ENCODE peak calls at places on chromosomes 11 and 22, in five cellular contexts. One of them, this sample, is unnamed.

GRCh38 chr11:79412761-79413160 is 28.1 kb downstream of the TENM4 start:
- DNase-seq in fibroblast of lung: no peak
- DNase-seq in left ventricle myocardium inferior: no peak
- DNase-seq in AG09319: no peak
- DNase-seq in A549: no peak
- DNase-seq in this sample: no peak

GRCh38 chr22:42792909-42793847 is 63.9 kb downstream of the ARFGAP3 start:
- DNase-seq in A549: no peak
- DNase-seq in fibroblast of lung: no peak
- DNase-seq in left ventricle myocardium inferior: peak; percentile 64
- DNase-seq in AG09319: no peak
- DNase-seq in this sample: no peak

GRCh38 chr11:57742087-57742452 is 779 bp downstream of the SELENOH start:
- DNase-seq in A549: no peak
- DNase-seq in fibroblast of lung: no peak
- DNase-seq in left ventricle myocardium inferior: no peak
- DNase-seq in AG09319: no peak
- DNase-seq in this sample: no peak

GRCh38 chr22:38842512-38843200 is 1.2 kb downstream of the NPTXR start:
- DNase-seq in left ventricle myocardium inferior: no peak
- DNase-seq in A549: no peak
- DNase-seq in AG09319: no peak
- DNase-seq in fibroblast of lung: no peak
- DNase-seq in this sample: no peak

GRCh38 chr11:82682003-82682751 is 51.5 kb downstream of the FAM181B start:
- DNase-seq in AG09319: peak; percentile 52
- DNase-seq in left ventricle myocardium inferior: no peak
- DNase-seq in A549: peak; percentile 18
- DNase-seq in fibroblast of lung: peak; percentile 84
- DNase-seq in this sample: peak; percentile 54

GRCh38 chr11:122923302-122923701 is 40.7 kb downstream of the JHY start:
- DNase-seq in A549: no peak
- DNase-seq in left ventricle myocardium inferior: no peak
- DNase-seq in AG09319: no peak
- DNase-seq in fibroblast of lung: no peak
- DNase-seq in this sample: no peak

GRCh38 chr22:46582281-46582811 is 37.8 kb upstream of the GRAMD4 start:
- DNase-seq in A549: no peak
- DNase-seq in fibroblast of lung: no peak
- DNase-seq in left ventricle myocardium inferior: peak; percentile 10
- DNase-seq in AG09319: no peak
- DNase-seq in this sample: no peak

GRCh38 chr11:1838426-1839131 is at the start of gene TNNI2:
- DNase-seq in A549: no peak
- DNase-seq in left ventricle myocardium inferior: peak; percentile 18
- DNase-seq in fibroblast of lung: no peak
- DNase-seq in AG09319: no peak
- DNase-seq in this sample: no peak

GRCh38 chr11:65489706-65490310 is 9.0 kb upstream of the MALAT1 start:
- DNase-seq in fibroblast of lung: peak; percentile 39
- DNase-seq in left ventricle myocardium inferior: no peak
- DNase-seq in A549: no peak
- DNase-seq in AG09319: no peak
- DNase-seq in this sample: no peak

GRCh38 chr11:19730373-19730772 is 17.7 kb downstream of the NAV2 start:
- DNase-seq in fibroblast of lung: no peak
- DNase-seq in left ventricle myocardium inferior: peak; percentile 31
- DNase-seq in A549: no peak
- DNase-seq in AG09319: no peak
- DNase-seq in this sample: no peak

GRCh38 chr11:66142370-66143263 is 72.5 kb downstream of the PACS1 start:
- DNase-seq in left ventricle myocardium inferior: no peak
- DNase-seq in fibroblast of lung: no peak
- DNase-seq in AG09319: no peak
- DNase-seq in A549: peak; percentile 70
- DNase-seq in this sample: no peak

GRCh38 chr11:2777396-2777795 is 77.6 kb upstream of the KCNQ1OT1 start:
- DNase-seq in left ventricle myocardium inferior: peak; percentile 7
- DNase-seq in A549: peak; percentile 65
- DNase-seq in AG09319: no peak
- DNase-seq in fibroblast of lung: no peak
- DNase-seq in this sample: no peak

GRCh38 chr22:17079572-17079971 is 5.2 kb upstream of the IL17RA start:
- DNase-seq in A549: no peak
- DNase-seq in left ventricle myocardium inferior: no peak
- DNase-seq in fibroblast of lung: peak; percentile 12
- DNase-seq in AG09319: no peak
- DNase-seq in this sample: no peak

This sample was measured in amniotic stem cell.